ENCODE peak calls at places on chromosomes 11 and 22, in five cellular contexts. J is adrenal gland, B is fibroblast of lung, K is brain microvascular endothelial cell, Z is left lung. T is an unnamed sample.

GRCh38 chr11:83721286-83721685 is 435.1 kb upstream of the CCDC90B start:
- DNase-seq in J (peak; percentile 65), B (no peak), K (no peak), Z (no peak), T (no peak)

GRCh38 chr22:48758905-48759875 is 1068.5 kb downstream of the BRD1 start:
- DNase-seq in J (no peak), B (no peak), K (no peak), Z (no peak), T (peak; percentile 31)

GRCh38 chr11:10809373-10810199 is 860 bp upstream of the EIF4G2 start:
- DNase-seq in J (peak; percentile 49), B (peak; percentile 85), K (peak; percentile 79), Z (no peak), T (peak; percentile 49)

GRCh38 chr11:15034687-15035267 is 38.6 kb upstream of the CALCB start:
- DNase-seq in J (no peak), B (no peak), K (no peak), Z (no peak), T (no peak)

GRCh38 chr11:73982990-73983763 is 534 bp upstream of the UCP2 start:
- DNase-seq in J (peak; percentile 96), B (peak; percentile 90), K (peak; percentile 84), Z (peak; percentile 97), T (peak; percentile 87)

GRCh38 chr11:33135216-33135615 is 26.1 kb downstream of the CSTF3 start:
- DNase-seq in J (no peak), B (peak; percentile 81), K (peak; percentile 55), Z (no peak), T (no peak)

GRCh38 chr11:44978961-44979331 is 28.3 kb upstream of the TP53I11 start:
- DNase-seq in J (no peak), B (no peak), K (no peak), Z (peak; percentile 51), T (peak; percentile 78)

GRCh38 chr11:61700221-61700620 is 20.0 kb downstream of the DAGLA start:
- DNase-seq in J (peak; percentile 79), B (peak; percentile 64), K (peak; percentile 40), Z (peak; percentile 78), T (no peak)

GRCh38 chr11:67665537-67666302 is 8.7 kb downstream of the ALDH3B2 start:
- DNase-seq in J (peak; percentile 44), B (no peak), K (no peak), Z (no peak), T (peak; percentile 59)

GRCh38 chr11:66020618-66021357 is 5.5 kb downstream of the CATSPER1 start:
- DNase-seq in J (peak; percentile 82), B (peak; percentile 78), K (peak; percentile 47), Z (peak; percentile 76), T (no peak)

GRCh38 chr22:49291781-49292180 is 535.9 kb downstream of the BRD1 start:
- DNase-seq in J (no peak), B (no peak), K (no peak), Z (peak; percentile 14), T (no peak)

GRCh38 chr11:17263803-17264202 is 12.7 kb upstream of the NUCB2 start:
- DNase-seq in J (no peak), B (peak; percentile 69), K (no peak), Z (no peak), T (no peak)

GRCh38 chr22:42892571-42893316 is 35.7 kb upstream of the ARFGAP3 start:
- DNase-seq in J (no peak), B (no peak), K (no peak), Z (no peak), T (peak; percentile 79)

GRCh38 chr22:42891696-42892095 is 34.6 kb upstream of the ARFGAP3 start:
- DNase-seq in J (no peak), B (no peak), K (no peak), Z (no peak), T (no peak)

GRCh38 chr22:42889290-42889689 is 32.2 kb upstream of the ARFGAP3 start:
- DNase-seq in J (no peak), B (no peak), K (no peak), Z (no peak), T (no peak)

GRCh38 chr22:42892156-42892555 is 35.1 kb upstream of the ARFGAP3 start:
- DNase-seq in J (no peak), B (no peak), K (no peak), Z (no peak), T (no peak)

DNA sequence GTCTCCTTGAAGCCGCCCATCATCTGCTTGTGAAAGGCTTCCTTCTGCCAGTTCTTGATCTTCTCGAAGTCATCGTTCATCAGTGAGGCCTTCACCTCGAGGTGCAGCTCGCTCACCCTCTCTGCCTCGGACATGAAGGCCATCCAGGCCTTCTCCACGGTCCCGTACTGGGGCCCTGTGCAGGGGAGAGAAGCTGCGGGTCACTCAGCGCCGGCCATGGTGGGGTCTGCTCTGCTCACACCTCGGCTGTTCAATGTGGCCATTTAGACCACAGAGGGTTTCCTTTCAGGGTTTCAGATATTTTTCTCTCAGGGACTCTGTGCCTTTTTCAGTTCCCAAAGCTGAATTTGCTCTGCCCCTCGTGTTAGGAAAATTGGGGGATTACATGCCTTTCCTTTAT is 33.9 kb upstream of the ARFGAP3 start:
- DNase-seq in J (no peak), B (no peak), K (no peak), Z (no peak), T (no peak)
- H3K27ac ChIP-seq in J (no peak overlapping the region), B (no peak overlapping the region), K (no peak overlapping the region), Z (no peak overlapping the region), T (no peak overlapping the region)

GRCh38 chr11:114277637-114278341 is 18.4 kb upstream of the NNMT start:
- DNase-seq in J (no peak), B (no peak), K (no peak), Z (no peak), T (peak; percentile 69)
- TF ChIP-seq CTCF in J (no peak), B (no peak), K (peak; percentile 7), Z (no peak), T (peak; percentile 31)

GRCh38 chr22:24997023-24997422 is 44.5 kb downstream of the KIAA1671 start:
- DNase-seq in J (no peak), B (no peak), K (no peak), Z (no peak), T (no peak)

GRCh38 chr22:25000686-25001085 is 48.2 kb downstream of the KIAA1671 start:
- DNase-seq in J (no peak), B (no peak), K (no peak), Z (no peak), T (no peak)

GRCh38 chr22:25006354-25006753 is 53.8 kb downstream of the KIAA1671 start:
- DNase-seq in J (no peak), B (no peak), K (no peak), Z (no peak), T (no peak)

GRCh38 chr22:24996420-24996952 is 44.0 kb downstream of the KIAA1671 start:
- DNase-seq in J (peak; percentile 62), B (peak; percentile 66), K (no peak), Z (no peak), T (no peak)

GRCh38 chr22:25002241-25002985 is 49.9 kb downstream of the KIAA1671 start:
- DNase-seq in J (no peak), B (no peak), K (no peak), Z (no peak), T (peak; percentile 60)
- H3K27ac ChIP-seq in J (peak overlapping the region; percentile 49), B (no peak overlapping the region), K (no peak overlapping the region), Z (no peak overlapping the region), T (no peak overlapping the region)

GRCh38 chr11:102429691-102430090 is 22.9 kb downstream of the TMEM123 start:
- DNase-seq in J (no peak), B (no peak), K (no peak), Z (no peak), T (no peak)
- TF ChIP-seq CTCF in J (no peak), B (no peak), K (no peak), Z (no peak), T (no peak)

GRCh38 chr22:45008853-45009751 is 703 bp downstream of the PHF21B start:
- DNase-seq in J (peak; percentile 15), B (no peak), K (no peak), Z (no peak), T (no peak)
- H3K27ac ChIP-seq in J (peak overlapping the region; percentile 78), B (no peak overlapping the region), K (no peak overlapping the region), Z (no peak overlapping the region), T (no peak overlapping the region)

DNA sequence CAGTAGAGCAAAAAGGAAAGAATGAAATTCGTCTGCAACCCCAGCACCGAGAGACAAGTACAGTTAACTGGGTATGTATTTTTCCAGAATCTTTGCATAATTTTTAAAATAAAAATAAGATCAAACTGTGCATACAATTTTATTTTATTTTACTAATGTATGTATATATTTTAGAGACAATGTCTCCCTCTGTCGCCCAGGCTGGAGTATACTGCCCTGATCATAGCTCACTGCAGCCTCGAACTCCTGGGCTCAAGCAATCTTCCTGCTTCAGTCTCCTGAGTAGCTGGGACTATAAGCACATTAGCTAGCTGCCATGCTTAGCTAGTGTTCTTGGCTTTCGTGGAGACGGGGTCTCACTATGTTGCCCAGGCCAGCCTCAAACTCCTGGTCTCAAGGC is 18.8 kb upstream of the DRD2 start:
- DNase-seq in J (no peak), B (no peak), K (no peak), Z (no peak), T (no peak)
- TF ChIP-seq CTCF in J (no peak), B (no peak), K (peak; percentile 6), Z (no peak), T (no peak)

GRCh38 chr11:48062649-48063048 is 82.3 kb downstream of the PTPRJ start:
- DNase-seq in J (no peak), B (no peak), K (no peak), Z (no peak), T (no peak)
- H3K27ac ChIP-seq in J (no peak overlapping the region), B (no peak overlapping the region), K (peak overlapping the region; percentile 91), Z (no peak overlapping the region), T (no peak overlapping the region)

GRCh38 chr11:115886111-115886733 is 382.0 kb upstream of the CADM1 start:
- DNase-seq in J (no peak), B (no peak), K (no peak), Z (no peak), T (no peak)
- TF ChIP-seq CTCF in J (no peak), B (no peak), K (no peak), Z (no peak), T (no peak)

T was measured in right lobe of liver.